ENCODE peak calls at places on chromosomes 13 and 19, in nine cellular contexts. M is RWPE1, E is kidney epithelial cell, S is upper lobe of right lung, J is body of pancreas, W is mesothelial cell of epicardium, L is AG04449, O is bronchial epithelial cell, A is epithelial cell of esophagus. N is an unnamed sample.

GRCh38 chr13:63540042-63540441 is 2124.4 kb upstream of the PCDH20 start:
- DNase-seq in M (no peak), E (no peak), S (no peak), J (no peak), W (no peak), L (no peak), O (no peak), A (no peak), N (no peak)

GRCh38 chr19:7500811-7501450 is 12.1 kb upstream of the PEX11G start:
- DNase-seq in M (peak; percentile 63), E (no peak), S (peak; percentile 76), J (peak; percentile 75), W (peak; percentile 64), L (no peak), O (no peak), A (peak; percentile 83), N (peak; percentile 73)

GRCh38 chr19:38669532-38669931 is 22.1 kb downstream of the ACTN4 start:
- DNase-seq in M (no peak), E (no peak), S (no peak), J (no peak), W (no peak), L (no peak), O (no peak), A (no peak), N (no peak)

GRCh38 chr13:94674609-94675348 is 37.6 kb downstream of the SOX21 start:
- DNase-seq in M (peak; percentile 48), E (peak; percentile 12), S (no peak), J (peak; percentile 56), W (no peak), L (no peak), O (peak; percentile 57), A (peak; percentile 70), N (peak; percentile 60)

GRCh38 chr13:79079351-79079839 is 326.7 kb downstream of the RBM26 start:
- DNase-seq in M (peak; percentile 12), E (no peak), S (peak; percentile 45), J (no peak), W (no peak), L (no peak), O (peak; percentile 33), A (peak; percentile 61), N (no peak)

GRCh38 chr19:16444273-16444597 is 27.5 kb downstream of the EPS15L1 start:
- DNase-seq in M (no peak), E (no peak), S (no peak), J (no peak), W (no peak), L (no peak), O (no peak), A (no peak), N (no peak)

GRCh38 chr19:12205296-12205695 is 42.4 kb downstream of the ZNF136 start:
- DNase-seq in M (no peak), E (no peak), S (no peak), J (no peak), W (no peak), L (no peak), O (no peak), A (no peak), N (no peak)

GRCh38 chr19:15323496-15324235 is 8.7 kb downstream of the BRD4 start:
- DNase-seq in M (peak; percentile 45), E (no peak), S (peak; percentile 66), J (peak; percentile 73), W (no peak), L (no peak), O (peak; percentile 79), A (peak; percentile 85), N (no peak)

GRCh38 chr13:100520936-100521765 is 67.4 kb downstream of the GGACT start:
- DNase-seq in M (no peak), E (no peak), S (no peak), J (no peak), W (no peak), L (no peak), O (no peak), A (no peak), N (no peak)

GRCh38 chr19:18603958-18604819 is 2.4 kb downstream of the CRLF1 start:
- DNase-seq in M (no peak), E (no peak), S (no peak), J (no peak), W (no peak), L (no peak), O (no peak), A (no peak), N (peak; percentile 45)

GRCh38 chr13:49272296-49272695 is 24.6 kb downstream of the CDADC1 start:
- DNase-seq in M (no peak), E (no peak), S (no peak), J (no peak), W (no peak), L (no peak), O (no peak), A (no peak), N (no peak)

GRCh38 chr19:18219911-18220631 is 6.2 kb downstream of the PDE4C start:
- DNase-seq in M (no peak), E (no peak), S (no peak), J (no peak), W (no peak), L (no peak), O (no peak), A (no peak), N (no peak)

GRCh38 chr19:53980553-53981407 is 10.7 kb upstream of the CACNG6 start:
- DNase-seq in M (peak; percentile 69), E (no peak), S (no peak), J (no peak), W (no peak), L (no peak), O (no peak), A (no peak), N (no peak)

GRCh38 chr13:33490461-33491327 is 205.1 kb upstream of the STARD13 start:
- DNase-seq in M (no peak), E (no peak), S (peak; percentile 34), J (no peak), W (no peak), L (no peak), O (no peak), A (no peak), N (no peak)

DNA sequence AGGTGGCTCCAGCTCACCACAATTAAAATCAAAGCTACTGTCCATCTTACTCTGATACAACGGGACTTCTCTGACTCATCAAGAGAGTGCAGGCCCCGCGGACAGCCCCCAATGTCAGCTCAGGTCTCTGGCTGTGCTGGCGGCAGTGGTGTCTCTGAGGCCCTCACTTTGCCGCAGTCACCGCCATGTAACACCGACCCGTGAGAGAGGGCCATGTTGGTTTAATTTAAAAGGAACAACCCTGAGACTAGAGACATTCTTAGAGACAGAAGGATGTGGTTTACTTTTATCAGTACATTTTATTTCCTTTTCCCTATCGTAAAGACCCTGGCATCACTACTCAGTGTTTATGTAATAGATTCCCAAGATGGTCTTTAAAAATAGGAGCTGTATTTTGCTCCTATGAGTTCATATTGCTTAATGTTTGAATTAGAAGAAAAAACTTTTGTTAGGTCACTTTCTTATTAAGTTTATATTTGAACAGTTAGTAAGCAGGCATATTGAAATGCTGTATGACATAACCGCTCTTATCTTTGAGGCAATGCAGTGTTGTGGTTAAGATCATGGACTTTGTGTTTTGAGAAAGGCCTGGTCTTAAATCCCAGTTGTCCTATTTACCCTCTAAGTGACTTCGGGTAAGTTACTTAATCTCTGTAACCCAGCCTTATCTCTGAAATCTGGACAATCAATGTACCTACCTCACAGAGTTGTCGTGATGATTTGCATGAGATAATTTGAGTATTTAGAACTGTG is 23.4 kb downstream of the DGKH start:
- DNase-seq in M (no peak), E (no peak), S (no peak), J (no peak), W (no peak), L (no peak), O (no peak), A (no peak), N (no peak)
- TF ChIP-seq CTCF in M (no peak), E (no peak), S (no peak), J (no peak), W (no peak), L (no peak), O (no peak), A (no peak), N (no peak)

DNA sequence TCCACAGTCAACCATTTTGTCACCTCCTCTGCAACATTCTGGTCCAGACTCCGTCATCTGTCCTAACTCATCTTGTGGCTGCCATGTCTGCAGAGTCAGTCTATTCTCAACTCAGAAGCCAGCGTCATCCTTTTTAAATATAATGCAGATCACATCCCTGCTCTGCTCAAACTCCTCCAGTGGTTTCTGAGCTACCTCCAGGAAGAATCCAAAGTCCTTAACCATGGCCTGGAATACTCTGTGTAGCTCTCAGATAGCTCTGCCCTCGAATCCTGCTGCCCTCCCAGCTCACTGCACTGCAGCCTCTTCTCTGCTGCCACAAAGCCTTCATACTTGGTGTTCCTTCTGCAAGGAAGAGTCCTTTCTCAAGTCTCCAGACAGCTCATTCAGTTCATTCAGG is 190.8 kb downstream of the FOXO1 start:
- DNase-seq in M (no peak), E (no peak), S (no peak), J (no peak), W (no peak), L (no peak), O (no peak), A (no peak), N (no peak)
- TF ChIP-seq CTCF in M (no peak), E (no peak), S (no peak), J (no peak), W (no peak), L (no peak), O (no peak), A (no peak), N (no peak)

GRCh38 chr13:86087241-86087640 is 288.0 kb upstream of the SLITRK6 start:
- DNase-seq in M (peak; percentile 8), E (no peak), S (no peak), J (no peak), W (no peak), L (no peak), O (peak; percentile 71), A (peak; percentile 63), N (no peak)

GRCh38 chr13:86082116-86082515 is 282.9 kb upstream of the SLITRK6 start:
- DNase-seq in M (no peak), E (no peak), S (no peak), J (no peak), W (no peak), L (no peak), O (peak; percentile 1), A (no peak), N (no peak)

GRCh38 chr13:86080340-86080995 is 281.2 kb upstream of the SLITRK6 start:
- DNase-seq in M (no peak), E (no peak), S (no peak), J (no peak), W (no peak), L (no peak), O (peak; percentile 17), A (peak; percentile 24), N (no peak)

DNA sequence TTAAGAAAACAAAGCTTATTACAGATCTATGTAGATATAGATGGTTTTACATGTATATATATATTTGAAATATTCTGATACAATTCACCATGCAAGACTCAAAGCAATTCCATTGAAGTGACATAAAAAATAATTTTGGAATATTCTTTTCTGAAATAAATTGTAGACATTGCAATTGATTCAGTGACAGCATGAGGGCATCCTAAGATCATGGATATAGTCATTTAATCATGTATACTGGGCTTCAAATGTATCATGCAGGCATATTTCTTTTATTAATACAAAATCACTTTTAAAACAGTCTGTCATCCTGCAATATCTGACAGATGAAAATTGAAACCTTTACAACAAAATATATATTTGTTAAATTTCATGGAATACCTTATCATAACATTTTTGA is 286.7 kb upstream of the SLITRK6 start:
- DNase-seq in M (no peak), E (no peak), S (no peak), J (no peak), W (no peak), L (no peak), O (peak; percentile 1), A (peak; percentile 9), N (no peak)
- TF ChIP-seq CTCF in M (peak; percentile 22), E (no peak), S (no peak), J (no peak), W (no peak), L (no peak), O (no peak), A (peak; percentile 14), N (no peak)

GRCh38 chr13:29038700-29039099 is 218.6 kb downstream of the MTUS2 start:
- DNase-seq in M (no peak), E (no peak), S (no peak), J (no peak), W (no peak), L (no peak), O (no peak), A (no peak), N (no peak)
- TF ChIP-seq CTCF in M (no peak), E (no peak), S (no peak), J (no peak), W (no peak), L (no peak), O (no peak), A (no peak), N (no peak)